ENCODE peak calls at places on chromosomes 3 and 15, in four cellular contexts. K is uterus, C is thoracic aorta, E is AG04450. Y is an unnamed sample. For H3K27me3, the result is how much of the 10 kb centered on the place peaks cover.

GRCh38 chr15:58410353-58410752 is 21.4 kb upstream of the LIPC start:
- DNase-seq in E (no peak), C (no peak), K (no peak), Y (peak)

GRCh38 chr3:12759097-12759679 is at the start of gene TMEM40:
- DNase-seq in C (no peak), E (no peak), K (no peak), Y (no peak)

GRCh38 chr3:179546814-179547241 is 15.9 kb upstream of the ACTL6A start:
- DNase-seq in C (no peak), K (no peak), E (no peak), Y (no peak)

GRCh38 chr15:32112101-32112500 is 81.8 kb downstream of the CHRNA7 start:
- DNase-seq in C (no peak), K (no peak), E (no peak), Y (no peak)

GRCh38 chr15:45391746-45392711 is 13.7 kb upstream of the GATM start:
- DNase-seq in E (no peak), C (no peak), K (no peak), Y (no peak)

GRCh38 chr3:156207802-156208685 is 87.7 kb downstream of the KCNAB1 start:
- DNase-seq in E (peak), C (no peak), K (no peak), Y (no peak)

GRCh38 chr3:44905501-44906159 is 31.2 kb downstream of the TGM4 start:
- DNase-seq in K (no peak), E (no peak), C (no peak), Y (no peak)

GRCh38 chr15:72782993-72783562 is 480 bp downstream of the ADPGK start:
- DNase-seq in E (no peak), K (no peak), C (no peak), Y (peak)

GRCh38 chr3:182400838-182401237 is 392.5 kb upstream of the ATP11B start:
- DNase-seq in K (no peak), C (no peak), E (no peak), Y (no peak)

GRCh38 chr15:84947947-84948830 is 33.5 kb upstream of the PDE8A start:
- DNase-seq in E (peak), C (peak), K (peak), Y (peak)

GRCh38 chr3:197352382-197352781 is 54.0 kb upstream of the DLG1 start:
- DNase-seq in C (peak), E (no peak), K (peak), Y (peak)

GRCh38 chr3:112814256-112814655 is 32.4 kb downstream of the CD200R1L start:
- DNase-seq in K (no peak), C (no peak), E (peak), Y (no peak)

GRCh38 chr3:113431811-113432210 is 9.5 kb downstream of the CFAP44 start:
- DNase-seq in E (no peak), K (no peak), C (no peak), Y (no peak)

GRCh38 chr15:44812029-44812517 is 75.7 kb downstream of the TRIM69 start:
- DNase-seq in E (no peak), K (no peak), C (no peak), Y (no peak)

GRCh38 chr3:64856953-64857516 is 169.2 kb upstream of the ADAMTS9 start:
- DNase-seq in E (no peak), C (no peak), K (no peak), Y (no peak)

GRCh38 chr3:32175607-32176197 is 62.8 kb upstream of the CMTM8 start:
- DNase-seq in E (peak), C (no peak), K (no peak), Y (no peak)

GRCh38 chr3:112303811-112304325 is 9.9 kb upstream of the SLC9C1 start:
- DNase-seq in C (no peak), E (no peak), K (peak), Y (no peak)

GRCh38 chr15:70584838-70585706 is 178.3 kb downstream of the UACA start:
- DNase-seq in K (no peak), E (no peak), C (no peak), Y (no peak)

GRCh38 chr3:56467108-56467507 is 1.2 kb downstream of the ERC2 start:
- DNase-seq in C (no peak), E (no peak), K (peak), Y (peak)

GRCh38 chr3:32956750-32957570 is 5.5 kb downstream of the CCR4 start:
- DNase-seq in K (no peak), E (no peak), C (no peak), Y (no peak)

GRCh38 chr3:129596194-129597086 is 10.0 kb downstream of the PLXND1 start:
- DNase-seq in C (peak), K (peak), E (peak), Y (peak)

GRCh38 chr3:140205598-140205997 is 270.6 kb downstream of the CLSTN2 start:
- DNase-seq in E (no peak), K (no peak), C (no peak), Y (no peak)

GRCh38 chr3:56269755-56270154 is 198.5 kb downstream of the ERC2 start:
- DNase-seq in E (no peak), K (no peak), C (no peak), Y (no peak)

GRCh38 chr3:102163818-102164154 is 271.0 kb upstream of the ZPLD1 start:
- DNase-seq in K (no peak), C (no peak), E (no peak), Y (no peak)

GRCh38 chr3:49803464-49804140 is 541 bp downstream of the INKA1 start:
- DNase-seq in C (no peak), E (no peak), K (peak), Y (peak)

GRCh38 chr3:116740293-116740692 is 30.7 kb downstream of the TUSC7 start:
- DNase-seq in C (no peak), E (no peak), K (no peak), Y (no peak)

GRCh38 chr3:120544361-120544760 is 51.8 kb upstream of the NDUFB4 start:
- DNase-seq in C (no peak), E (no peak), K (no peak), Y (no peak)

GRCh38 chr3:11542551-11542950 is 101.2 kb downstream of the VGLL4 start:
- DNase-seq in K (no peak), C (no peak), E (no peak), Y (no peak)

GRCh38 chr3:171828852-171829770 is 14.0 kb upstream of the TMEM212 start:
- DNase-seq in K (no peak), C (no peak), E (no peak), Y (no peak)

GRCh38 chr3:32973982-32974381 is 22.5 kb downstream of the CCR4 start:
- DNase-seq in C (no peak), K (no peak), E (peak), Y (peak)

GRCh38 chr3:197847866-197848401 is 56.9 kb downstream of the LRCH3 start:
- DNase-seq in C (no peak), K (no peak), E (no peak), Y (no peak)

GRCh38 chr3:13614607-13615006 is 65.7 kb downstream of the FBLN2 start:
- DNase-seq in K (no peak), E (no peak), C (no peak), Y (no peak)

GRCh38 chr3:128995737-128996136 is 1.9 kb upstream of the CFAP92 start:
- DNase-seq in E (no peak), K (no peak), C (no peak), Y (no peak)

GRCh38 chr3:134650431-134651346 is at the start of gene KY:
- DNase-seq in E (no peak), C (no peak), K (peak), Y (peak)

GRCh38 chr3:16425398-16426057 is 88.0 kb downstream of the RFTN1 start:
- DNase-seq in K (no peak), E (no peak), C (no peak), Y (no peak)

GRCh38 chr15:40845036-40845435 is 1.2 kb downstream of the SPINT1 start:
- DNase-seq in K (no peak), C (no peak), E (no peak), Y (no peak)

GRCh38 chr15:40844543-40844981 is 714 bp downstream of the SPINT1 start:
- DNase-seq in K (no peak), E (no peak), C (no peak), Y (no peak)

GRCh38 chr15:40841741-40842140 is 2.1 kb upstream of the SPINT1 start:
- DNase-seq in E (no peak), C (no peak), K (no peak), Y (no peak)

GRCh38 chr15:40843885-40844542 is at the start of gene SPINT1:
- DNase-seq in E (no peak), C (no peak), K (no peak), Y (no peak)

GRCh38 chr15:40843183-40843884 is 514 bp upstream of the SPINT1 start:
- DNase-seq in E (no peak), K (no peak), C (no peak), Y (no peak)
- H3K27me3 ChIP-seq in E (under half), K (under half), C (under half), Y (under half)

GRCh38 chr15:74037171-74038117 is 42.9 kb downstream of the PML start:
- DNase-seq in C (no peak), E (no peak), K (no peak), Y (no peak)
- H3K27me3 ChIP-seq in C (under half), E (under half), K (under half), Y (under half)

GRCh38 chr3:137770821-137771399 is 6.8 kb downstream of the SOX14 start:
- DNase-seq in E (no peak), C (no peak), K (no peak), Y (no peak)
- H3K27me3 ChIP-seq in E (half or more), C (under half), K (under half), Y (half or more)

DNA sequence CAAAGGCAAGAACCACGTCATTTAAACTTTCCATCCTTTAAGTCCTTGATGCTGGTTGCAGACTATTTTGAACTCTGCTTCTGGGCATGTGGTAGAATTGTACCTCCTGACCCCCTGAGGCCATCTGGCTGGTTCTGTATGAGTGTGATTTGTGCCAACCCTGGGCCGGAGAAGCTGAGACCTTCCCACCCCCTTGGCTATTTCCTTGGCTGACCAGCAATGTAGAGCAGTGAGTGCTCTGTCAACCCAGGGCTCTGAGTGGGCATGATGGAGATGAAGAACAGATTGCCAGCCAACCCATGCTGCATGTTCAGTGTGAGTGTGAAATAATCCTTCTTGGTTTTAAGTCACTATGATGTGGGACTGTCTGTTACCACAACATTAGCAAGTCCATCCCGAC is 82.1 kb upstream of the RASGRP1 start:
- DNase-seq in C (no peak), K (no peak), E (no peak), Y (no peak)
- H3K27me3 ChIP-seq in C (under half), K (under half), E (under half), Y (under half)

GRCh38 chr15:79083154-79083553 is 7.4 kb downstream of the RASGRF1 start:
- DNase-seq in C (no peak), K (no peak), E (no peak), Y (no peak)
- H3K27me3 ChIP-seq in C (under half), K (under half), E (under half), Y (half or more)

DNA sequence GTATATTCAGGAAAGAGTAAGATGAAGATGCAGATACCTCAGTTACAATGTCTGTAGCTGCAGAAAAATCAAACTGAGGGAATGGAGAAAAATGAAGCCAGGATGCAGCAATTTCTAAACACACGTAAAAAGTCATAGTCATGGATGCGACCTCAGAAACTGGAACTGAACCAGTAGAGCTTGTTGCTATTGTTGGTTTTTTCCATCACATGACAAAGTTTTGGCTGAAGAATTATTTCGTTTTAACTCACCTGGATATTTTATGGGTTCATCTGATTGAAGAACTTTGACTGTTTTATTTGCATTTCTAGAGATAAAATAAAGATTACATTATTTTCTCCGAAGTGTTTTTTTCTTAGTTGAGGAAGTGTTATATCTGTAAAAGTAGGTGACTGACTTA is 591.2 kb downstream of the ZBBX start:
- DNase-seq in K (no peak), E (no peak), C (no peak), Y (no peak)
- H3K27me3 ChIP-seq in K (under half), E (under half), C (under half), Y (under half)

DNA sequence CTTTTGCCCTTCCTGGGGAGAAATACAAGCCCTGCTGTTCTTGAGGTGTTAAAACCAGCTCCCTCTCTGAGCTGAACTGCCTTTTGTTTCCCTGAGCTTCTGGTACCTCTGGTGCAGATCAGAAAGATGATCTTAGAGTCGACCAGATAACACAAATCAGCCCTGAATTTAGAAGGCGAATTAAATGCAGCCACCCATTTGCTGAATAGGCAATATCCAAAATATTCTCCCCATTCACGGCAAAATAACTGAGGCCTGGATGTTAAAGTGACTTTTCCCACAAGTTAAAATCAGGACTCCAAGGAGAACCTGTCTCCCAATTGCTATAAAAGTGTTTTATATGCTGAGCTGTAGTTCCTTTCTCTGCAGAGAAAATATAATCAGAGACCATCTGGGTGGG is 47.3 kb upstream of the POLG start:
- DNase-seq in C (no peak), K (no peak), E (no peak), Y (no peak)
- H3K27me3 ChIP-seq in C (under half), K (under half), E (half or more), Y (under half)

Y was measured in MG63.